ENCODE peak calls at places on chromosomes 4 and X, in ten cellular contexts. One of them, this sample, is unnamed.

GRCh38 chrX:1511829-1512228 is 25.2 kb downstream of the P2RY8 start:
- DNase-seq in T-helper 17 cell: no peak
- DNase-seq in SK-N-DZ: no peak
- DNase-seq in PC-9: no peak
- DNase-seq in fibroblast of the aortic adventitia: no peak
- DNase-seq in pulmonary artery endothelial cell: no peak
- DNase-seq in fibroblast of pulmonary artery: no peak
- DNase-seq in AG20443: no peak
- DNase-seq in heart left ventricle: no peak
- DNase-seq in stimulated activated effector memory CD8-positive, alpha-beta T cell treated with anti-CD3 and anti-CD28 coated beads, Interleukin-12 subunit alpha, Interleukin-12 subunit beta, amount 100 ng/mL, for 72 hours: no peak
- DNase-seq in this sample: no peak

GRCh38 chr4:11424000-11424399 is 4.7 kb downstream of the HS3ST1 start:
- DNase-seq in fibroblast of pulmonary artery: peak; percentile 76
- DNase-seq in pulmonary artery endothelial cell: no peak
- DNase-seq in AG20443: no peak
- DNase-seq in PC-9: no peak
- DNase-seq in heart left ventricle: peak; percentile 58
- DNase-seq in T-helper 17 cell: no peak
- DNase-seq in stimulated activated effector memory CD8-positive, alpha-beta T cell treated with anti-CD3 and anti-CD28 coated beads, Interleukin-12 subunit alpha, Interleukin-12 subunit beta, amount 100 ng/mL, for 72 hours: no peak
- DNase-seq in SK-N-DZ: peak; percentile 10
- DNase-seq in fibroblast of the aortic adventitia: peak; percentile 30
- DNase-seq in this sample: no peak

GRCh38 chr4:164287173-164287572 is 466.8 kb upstream of the SMIM31 start:
- DNase-seq in stimulated activated effector memory CD8-positive, alpha-beta T cell treated with anti-CD3 and anti-CD28 coated beads, Interleukin-12 subunit alpha, Interleukin-12 subunit beta, amount 100 ng/mL, for 72 hours: no peak
- DNase-seq in pulmonary artery endothelial cell: no peak
- DNase-seq in fibroblast of pulmonary artery: no peak
- DNase-seq in SK-N-DZ: no peak
- DNase-seq in AG20443: no peak
- DNase-seq in T-helper 17 cell: no peak
- DNase-seq in PC-9: no peak
- DNase-seq in fibroblast of the aortic adventitia: no peak
- DNase-seq in heart left ventricle: no peak
- DNase-seq in this sample: no peak

GRCh38 chr4:77023920-77024319 is 51.9 kb downstream of the CCNI start:
- DNase-seq in SK-N-DZ: no peak
- DNase-seq in fibroblast of pulmonary artery: no peak
- DNase-seq in heart left ventricle: no peak
- DNase-seq in PC-9: no peak
- DNase-seq in AG20443: no peak
- DNase-seq in pulmonary artery endothelial cell: no peak
- DNase-seq in T-helper 17 cell: no peak
- DNase-seq in fibroblast of the aortic adventitia: no peak
- DNase-seq in stimulated activated effector memory CD8-positive, alpha-beta T cell treated with anti-CD3 and anti-CD28 coated beads, Interleukin-12 subunit alpha, Interleukin-12 subunit beta, amount 100 ng/mL, for 72 hours: no peak
- DNase-seq in this sample: no peak

GRCh38 chrX:72297953-72298730 is 7.6 kb downstream of the CITED1 start:
- DNase-seq in AG20443: no peak
- DNase-seq in stimulated activated effector memory CD8-positive, alpha-beta T cell treated with anti-CD3 and anti-CD28 coated beads, Interleukin-12 subunit alpha, Interleukin-12 subunit beta, amount 100 ng/mL, for 72 hours: no peak
- DNase-seq in fibroblast of pulmonary artery: peak; percentile 42
- DNase-seq in fibroblast of the aortic adventitia: no peak
- DNase-seq in pulmonary artery endothelial cell: no peak
- DNase-seq in SK-N-DZ: no peak
- DNase-seq in heart left ventricle: no peak
- DNase-seq in PC-9: no peak
- DNase-seq in T-helper 17 cell: no peak
- DNase-seq in this sample: no peak

GRCh38 chr4:118849867-118850812 is 14.2 kb upstream of the SEC24D start:
- DNase-seq in PC-9: peak; percentile 3
- DNase-seq in fibroblast of pulmonary artery: peak; percentile 16
- DNase-seq in heart left ventricle: no peak
- DNase-seq in AG20443: no peak
- DNase-seq in fibroblast of the aortic adventitia: peak; percentile 27
- DNase-seq in stimulated activated effector memory CD8-positive, alpha-beta T cell treated with anti-CD3 and anti-CD28 coated beads, Interleukin-12 subunit alpha, Interleukin-12 subunit beta, amount 100 ng/mL, for 72 hours: no peak
- DNase-seq in pulmonary artery endothelial cell: no peak
- DNase-seq in T-helper 17 cell: no peak
- DNase-seq in SK-N-DZ: no peak
- DNase-seq in this sample: no peak

GRCh38 chr4:37803348-37803973 is 23.0 kb upstream of the PGM2 start:
- DNase-seq in stimulated activated effector memory CD8-positive, alpha-beta T cell treated with anti-CD3 and anti-CD28 coated beads, Interleukin-12 subunit alpha, Interleukin-12 subunit beta, amount 100 ng/mL, for 72 hours: no peak
- DNase-seq in fibroblast of the aortic adventitia: peak; percentile 80
- DNase-seq in T-helper 17 cell: no peak
- DNase-seq in fibroblast of pulmonary artery: peak; percentile 85
- DNase-seq in AG20443: peak; percentile 36
- DNase-seq in pulmonary artery endothelial cell: no peak
- DNase-seq in heart left ventricle: no peak
- DNase-seq in PC-9: no peak
- DNase-seq in SK-N-DZ: peak; percentile 50
- DNase-seq in this sample: no peak

GRCh38 chrX:76109654-76110053 is 63.2 kb upstream of the PBDC1 start:
- DNase-seq in fibroblast of pulmonary artery: no peak
- DNase-seq in AG20443: peak; percentile 6
- DNase-seq in stimulated activated effector memory CD8-positive, alpha-beta T cell treated with anti-CD3 and anti-CD28 coated beads, Interleukin-12 subunit alpha, Interleukin-12 subunit beta, amount 100 ng/mL, for 72 hours: no peak
- DNase-seq in SK-N-DZ: no peak
- DNase-seq in fibroblast of the aortic adventitia: no peak
- DNase-seq in heart left ventricle: no peak
- DNase-seq in pulmonary artery endothelial cell: no peak
- DNase-seq in PC-9: no peak
- DNase-seq in T-helper 17 cell: no peak
- DNase-seq in this sample: no peak

GRCh38 chr4:79141530-79141929 is 184.3 kb downstream of the NAA11 start:
- DNase-seq in T-helper 17 cell: no peak
- DNase-seq in AG20443: peak; percentile 30
- DNase-seq in fibroblast of pulmonary artery: peak; percentile 16
- DNase-seq in pulmonary artery endothelial cell: no peak
- DNase-seq in stimulated activated effector memory CD8-positive, alpha-beta T cell treated with anti-CD3 and anti-CD28 coated beads, Interleukin-12 subunit alpha, Interleukin-12 subunit beta, amount 100 ng/mL, for 72 hours: no peak
- DNase-seq in SK-N-DZ: no peak
- DNase-seq in fibroblast of the aortic adventitia: peak; percentile 0
- DNase-seq in heart left ventricle: no peak
- DNase-seq in PC-9: no peak
- DNase-seq in this sample: no peak

GRCh38 chr4:188841523-188841922 is 702.3 kb downstream of the TRIML1 start:
- DNase-seq in fibroblast of the aortic adventitia: no peak
- DNase-seq in SK-N-DZ: no peak
- DNase-seq in stimulated activated effector memory CD8-positive, alpha-beta T cell treated with anti-CD3 and anti-CD28 coated beads, Interleukin-12 subunit alpha, Interleukin-12 subunit beta, amount 100 ng/mL, for 72 hours: no peak
- DNase-seq in AG20443: no peak
- DNase-seq in PC-9: no peak
- DNase-seq in heart left ventricle: no peak
- DNase-seq in pulmonary artery endothelial cell: no peak
- DNase-seq in fibroblast of pulmonary artery: no peak
- DNase-seq in T-helper 17 cell: no peak
- DNase-seq in this sample: no peak

GRCh38 chr4:177008071-177008835 is 215.5 kb upstream of the VEGFC start:
- DNase-seq in T-helper 17 cell: no peak
- DNase-seq in pulmonary artery endothelial cell: no peak
- DNase-seq in SK-N-DZ: no peak
- DNase-seq in stimulated activated effector memory CD8-positive, alpha-beta T cell treated with anti-CD3 and anti-CD28 coated beads, Interleukin-12 subunit alpha, Interleukin-12 subunit beta, amount 100 ng/mL, for 72 hours: no peak
- DNase-seq in PC-9: no peak
- DNase-seq in AG20443: no peak
- DNase-seq in fibroblast of pulmonary artery: peak; percentile 37
- DNase-seq in heart left ventricle: no peak
- DNase-seq in fibroblast of the aortic adventitia: peak; percentile 54
- DNase-seq in this sample: no peak

GRCh38 chrX:116198810-116199209 is 28.3 kb downstream of the AGTR2 start:
- DNase-seq in fibroblast of the aortic adventitia: peak; percentile 1
- DNase-seq in PC-9: no peak
- DNase-seq in pulmonary artery endothelial cell: no peak
- DNase-seq in T-helper 17 cell: no peak
- DNase-seq in heart left ventricle: no peak
- DNase-seq in AG20443: no peak
- DNase-seq in stimulated activated effector memory CD8-positive, alpha-beta T cell treated with anti-CD3 and anti-CD28 coated beads, Interleukin-12 subunit alpha, Interleukin-12 subunit beta, amount 100 ng/mL, for 72 hours: no peak
- DNase-seq in SK-N-DZ: peak; percentile 1
- DNase-seq in fibroblast of pulmonary artery: peak; percentile 0
- DNase-seq in this sample: no peak

GRCh38 chrX:150225756-150226155 is 137.4 kb upstream of the MAMLD1 start:
- DNase-seq in stimulated activated effector memory CD8-positive, alpha-beta T cell treated with anti-CD3 and anti-CD28 coated beads, Interleukin-12 subunit alpha, Interleukin-12 subunit beta, amount 100 ng/mL, for 72 hours: no peak
- DNase-seq in AG20443: no peak
- DNase-seq in pulmonary artery endothelial cell: no peak
- DNase-seq in fibroblast of the aortic adventitia: no peak
- DNase-seq in heart left ventricle: no peak
- DNase-seq in T-helper 17 cell: no peak
- DNase-seq in fibroblast of pulmonary artery: no peak
- DNase-seq in PC-9: no peak
- DNase-seq in SK-N-DZ: no peak
- DNase-seq in this sample: no peak

GRCh38 chr4:141912831-141913230 is 276.4 kb downstream of the IL15 start:
- DNase-seq in PC-9: no peak
- DNase-seq in stimulated activated effector memory CD8-positive, alpha-beta T cell treated with anti-CD3 and anti-CD28 coated beads, Interleukin-12 subunit alpha, Interleukin-12 subunit beta, amount 100 ng/mL, for 72 hours: no peak
- DNase-seq in pulmonary artery endothelial cell: peak; percentile 76
- DNase-seq in fibroblast of pulmonary artery: peak; percentile 33
- DNase-seq in SK-N-DZ: peak; percentile 88
- DNase-seq in heart left ventricle: no peak
- DNase-seq in AG20443: no peak
- DNase-seq in fibroblast of the aortic adventitia: peak; percentile 31
- DNase-seq in T-helper 17 cell: no peak
- DNase-seq in this sample: no peak

GRCh38 chrX:152157042-152157441 is 18.7 kb upstream of the MAGEA10 start:
- DNase-seq in T-helper 17 cell: no peak
- DNase-seq in SK-N-DZ: no peak
- DNase-seq in stimulated activated effector memory CD8-positive, alpha-beta T cell treated with anti-CD3 and anti-CD28 coated beads, Interleukin-12 subunit alpha, Interleukin-12 subunit beta, amount 100 ng/mL, for 72 hours: no peak
- DNase-seq in pulmonary artery endothelial cell: no peak
- DNase-seq in fibroblast of pulmonary artery: no peak
- DNase-seq in fibroblast of the aortic adventitia: no peak
- DNase-seq in AG20443: no peak
- DNase-seq in PC-9: no peak
- DNase-seq in heart left ventricle: no peak
- DNase-seq in this sample: no peak

GRCh38 chr4:149110499-149110898 is 668.3 kb upstream of the NR3C2 start:
- DNase-seq in stimulated activated effector memory CD8-positive, alpha-beta T cell treated with anti-CD3 and anti-CD28 coated beads, Interleukin-12 subunit alpha, Interleukin-12 subunit beta, amount 100 ng/mL, for 72 hours: no peak
- DNase-seq in T-helper 17 cell: no peak
- DNase-seq in PC-9: no peak
- DNase-seq in fibroblast of the aortic adventitia: no peak
- DNase-seq in fibroblast of pulmonary artery: no peak
- DNase-seq in SK-N-DZ: no peak
- DNase-seq in AG20443: no peak
- DNase-seq in pulmonary artery endothelial cell: no peak
- DNase-seq in heart left ventricle: no peak
- DNase-seq in this sample: no peak

GRCh38 chr4:123064390-123064789 is 142.0 kb upstream of the NUDT6 start:
- DNase-seq in pulmonary artery endothelial cell: no peak
- DNase-seq in T-helper 17 cell: no peak
- DNase-seq in AG20443: no peak
- DNase-seq in heart left ventricle: no peak
- DNase-seq in fibroblast of the aortic adventitia: peak; percentile 78
- DNase-seq in fibroblast of pulmonary artery: peak; percentile 94
- DNase-seq in PC-9: no peak
- DNase-seq in stimulated activated effector memory CD8-positive, alpha-beta T cell treated with anti-CD3 and anti-CD28 coated beads, Interleukin-12 subunit alpha, Interleukin-12 subunit beta, amount 100 ng/mL, for 72 hours: no peak
- DNase-seq in SK-N-DZ: no peak
- DNase-seq in this sample: no peak

GRCh38 chr4:106208481-106209460 is 107.2 kb downstream of the TBCK start:
- DNase-seq in pulmonary artery endothelial cell: no peak
- DNase-seq in T-helper 17 cell: no peak
- DNase-seq in AG20443: no peak
- DNase-seq in SK-N-DZ: no peak
- DNase-seq in fibroblast of pulmonary artery: no peak
- DNase-seq in fibroblast of the aortic adventitia: no peak
- DNase-seq in stimulated activated effector memory CD8-positive, alpha-beta T cell treated with anti-CD3 and anti-CD28 coated beads, Interleukin-12 subunit alpha, Interleukin-12 subunit beta, amount 100 ng/mL, for 72 hours: no peak
- DNase-seq in PC-9: no peak
- DNase-seq in heart left ventricle: peak; percentile 52
- DNase-seq in this sample: no peak

GRCh38 chrX:113892401-113892800 is 691.5 kb upstream of the HTR2C start:
- DNase-seq in T-helper 17 cell: no peak
- DNase-seq in PC-9: no peak
- DNase-seq in SK-N-DZ: no peak
- DNase-seq in fibroblast of the aortic adventitia: no peak
- DNase-seq in fibroblast of pulmonary artery: no peak
- DNase-seq in pulmonary artery endothelial cell: no peak
- DNase-seq in AG20443: no peak
- DNase-seq in heart left ventricle: no peak
- DNase-seq in stimulated activated effector memory CD8-positive, alpha-beta T cell treated with anti-CD3 and anti-CD28 coated beads, Interleukin-12 subunit alpha, Interleukin-12 subunit beta, amount 100 ng/mL, for 72 hours: no peak
- DNase-seq in this sample: no peak

GRCh38 chr4:95761441-95761840 is 78.5 kb upstream of the PDHA2 start:
- DNase-seq in SK-N-DZ: no peak
- DNase-seq in fibroblast of pulmonary artery: peak; percentile 86
- DNase-seq in fibroblast of the aortic adventitia: peak; percentile 10
- DNase-seq in PC-9: peak; percentile 52
- DNase-seq in T-helper 17 cell: no peak
- DNase-seq in heart left ventricle: no peak
- DNase-seq in pulmonary artery endothelial cell: peak; percentile 51
- DNase-seq in AG20443: no peak
- DNase-seq in stimulated activated effector memory CD8-positive, alpha-beta T cell treated with anti-CD3 and anti-CD28 coated beads, Interleukin-12 subunit alpha, Interleukin-12 subunit beta, amount 100 ng/mL, for 72 hours: no peak
- DNase-seq in this sample: no peak

GRCh38 chrX:15674514-15674898 is 9.9 kb upstream of the CLTRN start:
- DNase-seq in AG20443: peak; percentile 91
- DNase-seq in PC-9: peak; percentile 89
- DNase-seq in heart left ventricle: peak; percentile 92
- DNase-seq in stimulated activated effector memory CD8-positive, alpha-beta T cell treated with anti-CD3 and anti-CD28 coated beads, Interleukin-12 subunit alpha, Interleukin-12 subunit beta, amount 100 ng/mL, for 72 hours: no peak
- DNase-seq in SK-N-DZ: peak; percentile 94
- DNase-seq in fibroblast of the aortic adventitia: peak; percentile 98
- DNase-seq in T-helper 17 cell: peak; percentile 66
- DNase-seq in fibroblast of pulmonary artery: peak; percentile 94
- DNase-seq in pulmonary artery endothelial cell: peak; percentile 90
- DNase-seq in this sample: peak; percentile 92

GRCh38 chr4:3233391-3234071 is 15.4 kb upstream of the MSANTD1 start:
- DNase-seq in fibroblast of pulmonary artery: peak; percentile 15
- DNase-seq in heart left ventricle: peak; percentile 9
- DNase-seq in fibroblast of the aortic adventitia: peak; percentile 8
- DNase-seq in stimulated activated effector memory CD8-positive, alpha-beta T cell treated with anti-CD3 and anti-CD28 coated beads, Interleukin-12 subunit alpha, Interleukin-12 subunit beta, amount 100 ng/mL, for 72 hours: no peak
- DNase-seq in pulmonary artery endothelial cell: no peak
- DNase-seq in PC-9: no peak
- DNase-seq in T-helper 17 cell: no peak
- DNase-seq in AG20443: peak; percentile 53
- DNase-seq in SK-N-DZ: no peak
- DNase-seq in this sample: no peak

GRCh38 chr4:121738780-121739547 is 26.0 kb downstream of the SMIM43 start:
- DNase-seq in pulmonary artery endothelial cell: no peak
- DNase-seq in fibroblast of pulmonary artery: peak; percentile 88
- DNase-seq in fibroblast of the aortic adventitia: peak; percentile 73
- DNase-seq in PC-9: no peak
- DNase-seq in T-helper 17 cell: no peak
- DNase-seq in SK-N-DZ: no peak
- DNase-seq in AG20443: peak; percentile 14
- DNase-seq in stimulated activated effector memory CD8-positive, alpha-beta T cell treated with anti-CD3 and anti-CD28 coated beads, Interleukin-12 subunit alpha, Interleukin-12 subunit beta, amount 100 ng/mL, for 72 hours: no peak
- DNase-seq in heart left ventricle: no peak
- DNase-seq in this sample: no peak

GRCh38 chr4:10212400-10212799 is 95.8 kb upstream of the WDR1 start:
- DNase-seq in PC-9: no peak
- DNase-seq in pulmonary artery endothelial cell: no peak
- DNase-seq in T-helper 17 cell: no peak
- DNase-seq in fibroblast of pulmonary artery: no peak
- DNase-seq in stimulated activated effector memory CD8-positive, alpha-beta T cell treated with anti-CD3 and anti-CD28 coated beads, Interleukin-12 subunit alpha, Interleukin-12 subunit beta, amount 100 ng/mL, for 72 hours: no peak
- DNase-seq in SK-N-DZ: no peak
- DNase-seq in AG20443: peak; percentile 48
- DNase-seq in fibroblast of the aortic adventitia: no peak
- DNase-seq in heart left ventricle: no peak
- DNase-seq in this sample: no peak

GRCh38 chrX:108167211-108167872 is 75.8 kb downstream of the ATG4A start:
- DNase-seq in AG20443: no peak
- DNase-seq in stimulated activated effector memory CD8-positive, alpha-beta T cell treated with anti-CD3 and anti-CD28 coated beads, Interleukin-12 subunit alpha, Interleukin-12 subunit beta, amount 100 ng/mL, for 72 hours: no peak
- DNase-seq in PC-9: peak; percentile 17
- DNase-seq in heart left ventricle: no peak
- DNase-seq in pulmonary artery endothelial cell: no peak
- DNase-seq in SK-N-DZ: no peak
- DNase-seq in fibroblast of pulmonary artery: peak; percentile 67
- DNase-seq in T-helper 17 cell: no peak
- DNase-seq in fibroblast of the aortic adventitia: peak; percentile 66
- DNase-seq in this sample: no peak

GRCh38 chr4:150818661-150819060 is 196.4 kb downstream of the LRBA start:
- DNase-seq in AG20443: no peak
- DNase-seq in T-helper 17 cell: no peak
- DNase-seq in stimulated activated effector memory CD8-positive, alpha-beta T cell treated with anti-CD3 and anti-CD28 coated beads, Interleukin-12 subunit alpha, Interleukin-12 subunit beta, amount 100 ng/mL, for 72 hours: no peak
- DNase-seq in PC-9: no peak
- DNase-seq in heart left ventricle: no peak
- DNase-seq in pulmonary artery endothelial cell: no peak
- DNase-seq in fibroblast of pulmonary artery: peak; percentile 61
- DNase-seq in fibroblast of the aortic adventitia: peak; percentile 41
- DNase-seq in SK-N-DZ: no peak
- DNase-seq in this sample: no peak

GRCh38 chrX:50035119-50035518 is 112.7 kb downstream of the CLCN5 start:
- DNase-seq in SK-N-DZ: no peak
- DNase-seq in heart left ventricle: no peak
- DNase-seq in stimulated activated effector memory CD8-positive, alpha-beta T cell treated with anti-CD3 and anti-CD28 coated beads, Interleukin-12 subunit alpha, Interleukin-12 subunit beta, amount 100 ng/mL, for 72 hours: no peak
- DNase-seq in T-helper 17 cell: no peak
- DNase-seq in pulmonary artery endothelial cell: no peak
- DNase-seq in fibroblast of pulmonary artery: no peak
- DNase-seq in fibroblast of the aortic adventitia: no peak
- DNase-seq in PC-9: no peak
- DNase-seq in AG20443: no peak
- DNase-seq in this sample: no peak

GRCh38 chr4:11293866-11294265 is 134.8 kb downstream of the HS3ST1 start:
- DNase-seq in fibroblast of pulmonary artery: peak; percentile 22
- DNase-seq in heart left ventricle: no peak
- DNase-seq in SK-N-DZ: no peak
- DNase-seq in T-helper 17 cell: no peak
- DNase-seq in AG20443: no peak
- DNase-seq in PC-9: no peak
- DNase-seq in pulmonary artery endothelial cell: no peak
- DNase-seq in stimulated activated effector memory CD8-positive, alpha-beta T cell treated with anti-CD3 and anti-CD28 coated beads, Interleukin-12 subunit alpha, Interleukin-12 subunit beta, amount 100 ng/mL, for 72 hours: no peak
- DNase-seq in fibroblast of the aortic adventitia: peak; percentile 63
- DNase-seq in this sample: no peak